ENCODE peak calls at places on chromosomes 3 and 15, in six cellular contexts. R is activated CD4-positive, alpha-beta T cell treated with anti-CD3 and anti-CD28 coated beads, Interleukin-2, amount 50 U/mL, for 1 hour; G is GM23338; D is GM12878; I is HTR-8/SVneo; Q is AG10803. T is an unnamed sample.

GRCh38 chr3:57959407-57960173 is 48.6 kb upstream of the FLNB start:
- DNase-seq in R (no peak), G (peak), D (no peak), I (no peak), Q (no peak), T (no peak)

GRCh38 chr3:86830566-86830965 is 160.4 kb downstream of the VGLL3 start:
- DNase-seq in R (no peak), G (no peak), D (no peak), I (peak), Q (peak), T (no peak)

GRCh38 chr3:194337965-194338753 is 13.0 kb downstream of the CPN2 start:
- DNase-seq in R (no peak), G (no peak), D (no peak), I (no peak), Q (peak), T (no peak)

GRCh38 chr15:24943361-24943760 is 11.4 kb upstream of the SNRPN start:
- DNase-seq in R (no peak), G (no peak), D (no peak), I (no peak), Q (no peak), T (peak)

GRCh38 chr3:118550122-118550521 is 484.5 kb downstream of the IGSF11 start:
- DNase-seq in R (no peak), G (no peak), D (no peak), I (no peak), Q (no peak), T (no peak)

GRCh38 chr3:141384575-141384974 is 16.3 kb downstream of the ZBTB38 start:
- DNase-seq in R (no peak), G (no peak), D (no peak), I (no peak), Q (no peak), T (no peak)

GRCh38 chr3:174441588-174442316 is 417.4 kb upstream of the NAALADL2 start:
- DNase-seq in R (no peak), G (peak), D (no peak), I (peak), Q (peak), T (no peak)

GRCh38 chr3:12392101-12392878 is 92.0 kb upstream of the TSEN2 start:
- DNase-seq in R (no peak), G (no peak), D (no peak), I (no peak), Q (peak), T (no peak)

GRCh38 chr3:164521139-164521538 is 557.2 kb downstream of the SI start:
- DNase-seq in R (no peak), G (no peak), D (no peak), I (no peak), Q (no peak), T (no peak)

GRCh38 chr3:144480520-144480919 is 508.9 kb downstream of the DIPK2A start:
- DNase-seq in R (no peak), G (no peak), D (no peak), I (no peak), Q (no peak), T (no peak)

GRCh38 chr3:151305081-151305777 is 11.4 kb downstream of the GPR87 start:
- DNase-seq in R (no peak), G (peak), D (no peak), I (peak), Q (peak), T (peak)

GRCh38 chr3:13113346-13114335 is 40.4 kb upstream of the IQSEC1 start:
- DNase-seq in R (no peak), G (no peak), D (no peak), I (no peak), Q (no peak), T (peak)

GRCh38 chr15:39770748-39771689 is 11.6 kb downstream of the FSIP1 start:
- DNase-seq in R (no peak), G (no peak), D (no peak), I (peak), Q (peak), T (no peak)

GRCh38 chr15:61049934-61050333 is 179.2 kb downstream of the RORA start:
- DNase-seq in R (no peak), G (no peak), D (peak), I (no peak), Q (no peak), T (no peak)

GRCh38 chr15:70518201-70519003 is 245.0 kb downstream of the UACA start:
- DNase-seq in R (no peak), G (no peak), D (no peak), I (no peak), Q (no peak), T (no peak)

GRCh38 chr3:174498638-174499037 is 360.5 kb upstream of the NAALADL2 start:
- DNase-seq in R (no peak), G (no peak), D (no peak), I (no peak), Q (peak), T (no peak)

GRCh38 chr15:48939686-48940085 is 24.0 kb downstream of the SHC4 start:
- DNase-seq in R (no peak), G (no peak), D (no peak), I (peak), Q (peak), T (no peak)

GRCh38 chr3:14461748-14462324 is 59.4 kb downstream of the SLC6A6 start:
- DNase-seq in R (peak), G (peak), D (no peak), I (peak), Q (peak), T (peak)

GRCh38 chr3:71518089-71518488 is 65.4 kb downstream of the FOXP1 start:
- DNase-seq in R (no peak), G (no peak), D (no peak), I (no peak), Q (no peak), T (no peak)

GRCh38 chr15:48823706-48824105 is 12.8 kb upstream of the CEP152 start:
- DNase-seq in R (no peak), G (no peak), D (no peak), I (no peak), Q (no peak), T (no peak)

GRCh38 chr3:128493221-128494151 is 485 bp upstream of the GATA2 start:
- DNase-seq in R (no peak), G (no peak), D (no peak), I (no peak), Q (no peak), T (peak)

GRCh38 chr3:62607287-62608029 is 234.1 kb upstream of the FEZF2 start:
- DNase-seq in R (no peak), G (peak), D (no peak), I (peak), Q (peak), T (no peak)

GRCh38 chr15:95910643-95911212 is 419.8 kb upstream of the NR2F2 start:
- DNase-seq in R (no peak), G (peak), D (no peak), I (no peak), Q (no peak), T (peak)

GRCh38 chr3:79040701-79041100 is 727.1 kb downstream of the ROBO1 start:
- DNase-seq in R (no peak), G (no peak), D (no peak), I (peak), Q (peak), T (no peak)

T was measured in endodermal cell.